ENCODE peak calls at places on chromosomes 7 and 10, in five cellular contexts. One of them, this sample, is unnamed.

GRCh38 chr7:76086070-76086469 is 38.2 kb downstream of the MDH2 start:
- DNase-seq in lower lobe of right lung: no peak
- DNase-seq in ascending aorta: no peak
- DNase-seq in GM23248: peak; percentile 71
- DNase-seq in mesendoderm: no peak
- DNase-seq in this sample: no peak

GRCh38 chr7:26533163-26533562 is 241.5 kb downstream of the SNX10 start:
- DNase-seq in mesendoderm: no peak
- DNase-seq in ascending aorta: no peak
- DNase-seq in GM23248: no peak
- DNase-seq in lower lobe of right lung: no peak
- DNase-seq in this sample: no peak

GRCh38 chr10:125799446-125799845 is 23.6 kb downstream of the UROS start:
- DNase-seq in mesendoderm: no peak
- DNase-seq in lower lobe of right lung: no peak
- DNase-seq in GM23248: no peak
- DNase-seq in ascending aorta: peak; percentile 27
- DNase-seq in this sample: no peak

GRCh38 chr10:103854265-103854686 is 1.1 kb downstream of the SH3PXD2A start:
- DNase-seq in ascending aorta: no peak
- DNase-seq in mesendoderm: peak; percentile 85
- DNase-seq in GM23248: no peak
- DNase-seq in lower lobe of right lung: no peak
- DNase-seq in this sample: no peak

GRCh38 chr7:47651355-47652317 is 69.7 kb upstream of the TNS3 start:
- DNase-seq in lower lobe of right lung: no peak
- DNase-seq in GM23248: peak; percentile 93
- DNase-seq in ascending aorta: peak; percentile 81
- DNase-seq in mesendoderm: no peak
- DNase-seq in this sample: no peak

GRCh38 chr10:29710128-29710527 is 75.4 kb upstream of the SVIL start:
- DNase-seq in ascending aorta: no peak
- DNase-seq in GM23248: no peak
- DNase-seq in mesendoderm: no peak
- DNase-seq in lower lobe of right lung: no peak
- DNase-seq in this sample: no peak

GRCh38 chr7:155123413-155123812 is 53.3 kb downstream of the HTR5A start:
- DNase-seq in GM23248: no peak
- DNase-seq in ascending aorta: no peak
- DNase-seq in lower lobe of right lung: no peak
- DNase-seq in mesendoderm: no peak
- DNase-seq in this sample: no peak

GRCh38 chr10:80268266-80268665 is 21.2 kb downstream of the MAT1A start:
- DNase-seq in lower lobe of right lung: no peak
- DNase-seq in ascending aorta: no peak
- DNase-seq in mesendoderm: no peak
- DNase-seq in GM23248: peak; percentile 30
- DNase-seq in this sample: no peak

GRCh38 chr7:112255388-112255720 is 48.9 kb downstream of the ZNF277 start:
- DNase-seq in mesendoderm: no peak
- DNase-seq in GM23248: no peak
- DNase-seq in lower lobe of right lung: no peak
- DNase-seq in ascending aorta: no peak
- DNase-seq in this sample: no peak

GRCh38 chr10:72784551-72785421 is 92.8 kb downstream of the MCU start:
- DNase-seq in mesendoderm: peak; percentile 94
- DNase-seq in lower lobe of right lung: peak; percentile 54
- DNase-seq in GM23248: peak; percentile 80
- DNase-seq in ascending aorta: no peak
- DNase-seq in this sample: no peak

GRCh38 chr10:62323751-62324150 is 50.4 kb upstream of the ZNF365 start:
- DNase-seq in GM23248: no peak
- DNase-seq in lower lobe of right lung: no peak
- DNase-seq in ascending aorta: no peak
- DNase-seq in mesendoderm: peak; percentile 44
- DNase-seq in this sample: no peak

GRCh38 chr10:1100691-1101368 is 44.6 kb downstream of the WDR37 start:
- DNase-seq in ascending aorta: no peak
- DNase-seq in GM23248: no peak
- DNase-seq in lower lobe of right lung: no peak
- DNase-seq in mesendoderm: peak; percentile 77
- DNase-seq in this sample: no peak

GRCh38 chr7:3399858-3400257 is 98.8 kb downstream of the SDK1 start:
- DNase-seq in mesendoderm: peak; percentile 97
- DNase-seq in ascending aorta: no peak
- DNase-seq in GM23248: peak; percentile 3
- DNase-seq in lower lobe of right lung: no peak
- DNase-seq in this sample: no peak

GRCh38 chr10:89601728-89602361 is 43.2 kb downstream of the PANK1 start:
- DNase-seq in GM23248: no peak
- DNase-seq in ascending aorta: no peak
- DNase-seq in mesendoderm: no peak
- DNase-seq in lower lobe of right lung: no peak
- DNase-seq in this sample: no peak

GRCh38 chr7:101151908-101152651 is 2.2 kb upstream of the AP1S1 start:
- DNase-seq in ascending aorta: no peak
- DNase-seq in GM23248: no peak
- DNase-seq in mesendoderm: no peak
- DNase-seq in lower lobe of right lung: no peak
- DNase-seq in this sample: no peak

GRCh38 chr7:19118896-19119301 is 1.5 kb upstream of the TWIST1 start:
- DNase-seq in ascending aorta: peak; percentile 64
- DNase-seq in GM23248: peak; percentile 84
- DNase-seq in mesendoderm: peak; percentile 72
- DNase-seq in lower lobe of right lung: no peak
- DNase-seq in this sample: no peak

GRCh38 chr7:47142169-47142866 is 439.6 kb downstream of the TNS3 start:
- DNase-seq in ascending aorta: no peak
- DNase-seq in lower lobe of right lung: no peak
- DNase-seq in GM23248: peak; percentile 30
- DNase-seq in mesendoderm: no peak
- DNase-seq in this sample: no peak

DNA sequence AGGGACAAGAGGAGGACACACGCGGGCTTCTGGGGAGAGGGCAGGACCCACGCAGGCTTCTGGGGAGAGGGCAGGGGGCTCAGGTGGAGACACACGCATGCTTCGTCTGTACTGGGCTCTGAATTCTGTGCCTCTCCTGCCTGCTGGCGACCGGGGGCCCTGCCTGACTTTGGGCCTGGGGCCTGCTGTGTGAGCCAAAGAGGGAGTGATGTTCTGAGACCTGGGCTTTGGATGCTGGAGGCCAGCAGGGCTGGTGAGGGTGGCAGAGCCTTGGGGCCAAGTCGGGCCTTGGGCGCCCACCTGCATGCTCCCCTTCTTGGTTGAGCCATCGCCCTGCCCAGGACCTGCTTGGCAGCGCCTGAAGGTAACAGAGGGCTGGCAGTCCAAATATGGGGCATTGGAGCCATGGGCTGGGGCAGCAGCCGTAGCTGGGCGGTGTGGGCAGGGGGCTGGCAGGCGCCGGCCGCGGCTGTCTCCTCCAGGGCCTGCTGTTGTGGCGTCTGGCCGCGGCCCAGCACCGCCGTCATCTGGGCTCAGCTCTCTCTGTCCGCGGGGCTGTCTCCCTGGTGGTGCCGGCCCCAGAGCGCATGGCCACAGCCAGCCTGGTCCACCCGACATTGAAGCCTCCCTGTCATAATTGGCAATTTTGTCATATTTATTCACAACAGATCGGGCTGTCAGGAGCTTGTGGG is 78.9 kb downstream of the UNCX start:
- DNase-seq in ascending aorta: no peak
- DNase-seq in GM23248: no peak
- DNase-seq in mesendoderm: no peak
- DNase-seq in lower lobe of right lung: no peak
- DNase-seq in this sample: no peak
- H3K4me1 ChIP-seq in ascending aorta: no peaks in the 10 kb centered on the region
- H3K4me1 ChIP-seq in GM23248: no peaks in the 10 kb centered on the region
- H3K4me1 ChIP-seq in mesendoderm: no peaks in the 10 kb centered on the region
- H3K4me1 ChIP-seq in lower lobe of right lung: no peaks in the 10 kb centered on the region
- H3K4me1 ChIP-seq in this sample: no peaks in the 10 kb centered on the region

DNA sequence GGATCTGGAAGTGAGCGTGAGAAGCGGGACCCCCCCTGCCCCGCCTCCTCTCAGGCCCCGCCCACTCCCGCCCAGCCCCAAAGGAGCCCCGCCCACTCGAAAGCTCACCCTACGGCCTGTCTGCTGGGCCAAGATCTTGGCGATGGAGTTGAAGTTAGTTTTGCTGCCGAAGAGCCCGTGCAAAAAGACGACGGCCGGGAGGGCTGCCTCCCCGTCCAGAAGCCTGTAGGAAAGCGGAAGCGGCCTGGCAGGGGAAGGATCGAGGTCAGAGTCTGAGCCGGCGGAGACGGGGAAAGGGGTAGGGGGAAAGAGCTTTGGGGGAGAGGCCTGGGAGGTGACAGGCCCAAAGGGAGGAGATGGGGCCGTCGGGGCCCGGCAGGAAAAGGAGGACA is 386 bp downstream of the ABHD11 start:
- DNase-seq in mesendoderm: peak; percentile 72
- DNase-seq in lower lobe of right lung: peak; percentile 72
- DNase-seq in ascending aorta: peak; percentile 75
- DNase-seq in GM23248: peak; percentile 81
- DNase-seq in this sample: no peak
- H3K4me1 ChIP-seq in mesendoderm: peaks cover 6% of the 10 kb centered on the region
- H3K4me1 ChIP-seq in lower lobe of right lung: peaks cover 32% of the 10 kb centered on the region
- H3K4me1 ChIP-seq in ascending aorta: peaks cover 16% of the 10 kb centered on the region
- H3K4me1 ChIP-seq in GM23248: no peaks in the 10 kb centered on the region
- H3K4me1 ChIP-seq in this sample: peaks cover 27% of the 10 kb centered on the region

GRCh38 chr10:97500297-97500575 is 1.5 kb downstream of the UBTD1 start:
- DNase-seq in mesendoderm: no peak
- DNase-seq in lower lobe of right lung: no peak
- DNase-seq in ascending aorta: no peak
- DNase-seq in GM23248: no peak
- DNase-seq in this sample: no peak
- H3K4me1 ChIP-seq in mesendoderm: peaks cover 9% of the 10 kb centered on the region
- H3K4me1 ChIP-seq in lower lobe of right lung: peaks cover 55% of the 10 kb centered on the region
- H3K4me1 ChIP-seq in ascending aorta: peaks cover 9% of the 10 kb centered on the region
- H3K4me1 ChIP-seq in GM23248: peaks cover 21% of the 10 kb centered on the region
- H3K4me1 ChIP-seq in this sample: peaks cover 39% of the 10 kb centered on the region

GRCh38 chr7:105691692-105692564 is 110.6 kb upstream of the EFCAB10 start:
- DNase-seq in mesendoderm: no peak
- DNase-seq in ascending aorta: peak; percentile 73
- DNase-seq in lower lobe of right lung: peak; percentile 77
- DNase-seq in GM23248: peak; percentile 77
- DNase-seq in this sample: peak; percentile 94
- H3K4me1 ChIP-seq in mesendoderm: peaks cover 32% of the 10 kb centered on the region
- H3K4me1 ChIP-seq in ascending aorta: no peaks in the 10 kb centered on the region
- H3K4me1 ChIP-seq in lower lobe of right lung: no peaks in the 10 kb centered on the region
- H3K4me1 ChIP-seq in GM23248: peaks cover 5% of the 10 kb centered on the region
- H3K4me1 ChIP-seq in this sample: peaks cover 27% of the 10 kb centered on the region

This sample was measured in esophagus muscularis mucosa.